ENCODE peak calls at places on chromosomes 12 and 14, in nine cellular contexts. K, P, D, G, O, H, I, L and Y are unnamed samples.
A peak's percentile ranks its signal among the peaks of the same experiment; 100 is the strongest.

GRCh38 chr14:79091381-79091963 is 921.3 kb downstream of the NRXN3 start:
- DNase-seq in K (no peak), P (no peak), D (no peak), G (no peak), O (no peak), H (no peak), I (no peak), L (no peak), Y (peak; percentile 32)

GRCh38 chr14:68576496-68577244 is 216.2 kb downstream of the ZFP36L1 start:
- DNase-seq in K (peak; percentile 84), P (peak; percentile 35), D (peak; percentile 81), G (no peak), O (no peak), H (no peak), I (no peak), L (no peak), Y (no peak)

GRCh38 chr14:99067141-99067920 is 204.7 kb downstream of the BCL11B start:
- DNase-seq in K (no peak), P (no peak), D (no peak), G (no peak), O (no peak), H (no peak), I (no peak), L (no peak), Y (no peak)

GRCh38 chr12:114636723-114637480 is 47.1 kb downstream of the TBX3 start:
- DNase-seq in K (no peak), P (peak; percentile 22), D (peak; percentile 58), G (no peak), O (no peak), H (no peak), I (no peak), L (no peak), Y (no peak)

GRCh38 chr12:14238224-14238792 is 127.2 kb upstream of the ATF7IP start:
- DNase-seq in K (no peak), P (peak; percentile 37), D (no peak), G (no peak), O (no peak), H (no peak), I (no peak), L (no peak), Y (no peak)

GRCh38 chr14:53338192-53338591 is 185.1 kb upstream of the DDHD1 start:
- DNase-seq in K (no peak), P (no peak), D (no peak), G (no peak), O (no peak), H (no peak), I (no peak), L (no peak), Y (no peak)

GRCh38 chr12:88388566-88389269 is 191.6 kb downstream of the KITLG start:
- DNase-seq in K (no peak), P (no peak), D (no peak), G (no peak), O (no peak), H (no peak), I (no peak), L (no peak), Y (no peak)

GRCh38 chr14:36820111-36820709 is 158.6 kb downstream of the PAX9 start:
- DNase-seq in K (no peak), P (no peak), D (no peak), G (no peak), O (no peak), H (no peak), I (no peak), L (no peak), Y (no peak)

GRCh38 chr12:93176166-93176565 is 201.6 kb upstream of the NUDT4 start:
- DNase-seq in K (no peak), P (no peak), D (no peak), G (no peak), O (no peak), H (no peak), I (no peak), L (no peak), Y (no peak)

GRCh38 chr12:54045868-54046529 is 7.6 kb upstream of the HOXC4 start:
- DNase-seq in K (no peak), P (no peak), D (no peak), G (no peak), O (no peak), H (no peak), I (no peak), L (no peak), Y (no peak)

GRCh38 chr12:16281157-16281556 is 3.7 kb upstream of the SLC15A5 start:
- DNase-seq in K (no peak), P (peak; percentile 16), D (no peak), G (no peak), O (no peak), H (no peak), I (no peak), L (no peak), Y (no peak)

GRCh38 chr12:31444801-31445200 is 118.9 kb upstream of the SINHCAF start:
- DNase-seq in K (no peak), P (no peak), D (no peak), G (no peak), O (no peak), H (no peak), I (no peak), L (no peak), Y (no peak)

GRCh38 chr12:24960222-24960855 is 11.4 kb upstream of the BCAT1 start:
- DNase-seq in K (peak; percentile 36), P (peak; percentile 50), D (peak; percentile 15), G (no peak), O (no peak), H (no peak), I (no peak), L (no peak), Y (peak; percentile 62)

GRCh38 chr14:97641827-97642226 is 844.6 kb downstream of the VRK1 start:
- DNase-seq in K (no peak), P (no peak), D (no peak), G (no peak), O (no peak), H (no peak), I (no peak), L (no peak), Y (no peak)

DNA sequence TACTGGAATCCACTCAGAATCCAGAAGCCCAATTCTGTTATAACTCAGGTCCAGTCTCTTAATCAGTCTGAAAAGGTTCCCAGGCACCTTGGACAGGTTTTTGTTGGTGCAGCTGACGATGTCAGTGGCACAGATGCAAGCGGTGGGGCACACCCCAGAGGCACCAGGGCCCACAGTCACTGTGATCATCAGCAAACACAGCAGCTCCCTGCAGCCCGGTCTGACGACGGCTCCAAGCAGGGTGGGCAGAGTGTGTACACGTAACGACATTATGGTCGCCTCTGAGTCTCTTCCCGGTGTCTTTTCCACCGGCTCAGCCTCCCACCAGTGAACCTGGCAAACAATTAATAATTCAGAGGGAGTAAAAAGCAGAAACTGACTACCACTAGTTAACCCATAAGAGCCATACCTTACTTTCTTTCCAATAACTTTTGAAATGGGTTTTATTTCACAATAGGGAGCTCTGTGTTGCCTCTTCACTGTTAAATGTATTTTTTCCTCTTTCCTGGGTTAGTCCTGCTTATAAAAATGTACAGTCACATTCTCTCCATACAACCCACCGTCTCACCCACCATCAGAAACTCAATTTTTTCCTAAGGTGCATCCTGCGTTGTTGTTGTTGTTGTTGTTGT is 572 bp upstream of the PCED1B start:
- DNase-seq in K (no peak), P (peak; percentile 49), D (peak; percentile 57), G (peak; percentile 62), O (peak; percentile 19), H (peak; percentile 55), I (no peak), L (peak; percentile 70), Y (peak; percentile 34)
- H3K4me1 ChIP-seq in K (peaks cover 18% of the 10 kb centered on the region), P (peaks cover 27% of the 10 kb centered on the region), D (peaks cover 42% of the 10 kb centered on the region), G (peaks cover 58% of the 10 kb centered on the region), O (peaks cover 16% of the 10 kb centered on the region), H (peaks cover 10% of the 10 kb centered on the region), I (peaks cover 17% of the 10 kb centered on the region), L (peaks cover 48% of the 10 kb centered on the region), Y (peaks cover 25% of the 10 kb centered on the region)

GRCh38 chr12:55739025-55739378 is 3.9 kb upstream of the GDF11 start:
- DNase-seq in K (no peak), P (no peak), D (no peak), G (no peak), O (no peak), H (no peak), I (no peak), L (no peak), Y (no peak)
- TF ChIP-seq CTCF in K (no peak), P (no peak), D (no peak), G (no peak), O (no peak), H (no peak), I (no peak), L (no peak), Y (no peak)

DNA sequence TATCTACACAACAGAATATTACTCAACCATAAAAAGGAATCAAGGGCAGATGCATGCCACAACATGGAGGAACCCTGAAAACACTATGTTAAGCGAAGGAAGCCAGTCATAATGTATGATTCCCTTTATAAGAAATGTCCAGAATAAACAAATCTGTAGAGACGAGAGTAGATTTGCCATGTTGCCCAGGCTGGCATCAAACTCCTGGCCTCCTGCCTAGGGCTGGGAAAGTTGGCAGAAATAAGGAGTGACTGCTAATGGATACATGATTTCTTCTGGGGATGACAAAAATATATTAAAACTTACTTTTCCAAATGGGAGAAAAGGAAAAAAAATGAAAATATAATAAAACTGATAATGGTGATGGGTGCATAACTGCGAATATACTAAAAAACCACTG is 10.9 kb downstream of the CLIP1 start:
- DNase-seq in K (no peak), P (no peak), D (no peak), G (no peak), O (no peak), H (no peak), I (no peak), L (no peak), Y (no peak)
- H3K4me1 ChIP-seq in K (no peaks in the 10 kb centered on the region), P (peaks cover 14% of the 10 kb centered on the region), D (peaks cover 43% of the 10 kb centered on the region), G (peaks cover 20% of the 10 kb centered on the region), O (peaks cover 18% of the 10 kb centered on the region), H (no peaks in the 10 kb centered on the region), I (peaks cover 29% of the 10 kb centered on the region), L (no peaks in the 10 kb centered on the region), Y (peaks cover 29% of the 10 kb centered on the region)

DNA sequence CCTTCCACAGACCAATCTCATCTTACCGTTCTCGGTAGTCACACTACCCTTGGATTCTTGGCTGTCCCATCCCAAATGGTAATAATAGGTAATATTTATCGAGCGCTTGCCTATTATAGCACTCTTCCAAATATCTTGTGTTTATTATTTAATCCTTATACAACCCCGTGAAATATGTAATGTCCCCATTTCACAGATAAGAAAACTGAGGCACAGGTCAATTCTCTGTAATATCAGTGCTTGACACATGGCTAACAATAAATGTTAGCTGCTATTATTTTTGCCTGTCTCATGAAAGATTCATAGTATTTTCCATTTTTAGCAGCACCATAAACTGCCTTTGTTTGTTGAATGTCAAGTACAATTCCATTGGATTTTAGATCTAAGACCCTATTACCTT is 4.5 kb downstream of the TMX1 start:
- DNase-seq in K (no peak), P (no peak), D (no peak), G (no peak), O (no peak), H (no peak), I (no peak), L (no peak), Y (no peak)
- TF ChIP-seq CTCF in K (no peak), P (no peak), D (no peak), G (no peak), O (no peak), H (no peak), I (no peak), L (no peak), Y (no peak)